ENCODE peak calls at places on chromosomes 3 and 15, in ten cellular contexts. P, Y, G, L, R, I, D, B, J and V are unnamed samples.

GRCh38 chr3:159872374-159873109 is 116.1 kb upstream of the IL12A start:
- ATAC-seq in G (peak; percentile 50), D (no peak), B (peak; percentile 79), P (peak; percentile 46), L (no peak), I (peak; percentile 97), R (no peak), J (peak; percentile 95), Y (no peak), V (peak; percentile 86)

GRCh38 chr3:187188931-187189330 is 8.4 kb upstream of the RTP1 start:
- ATAC-seq in J (no peak), Y (no peak), D (peak; percentile 24), B (no peak), R (no peak), G (no peak), L (no peak), I (no peak), P (no peak), V (no peak)

GRCh38 chr3:138314751-138315150 is 14.9 kb downstream of the NME9 start:
- ATAC-seq in G (no peak), I (peak; percentile 66), R (no peak), P (no peak), D (no peak), Y (no peak), L (no peak), B (no peak), J (no peak), V (no peak)

GRCh38 chr3:71310595-71311319 is 272.8 kb downstream of the FOXP1 start:
- ATAC-seq in J (peak; percentile 26), P (peak; percentile 85), D (peak; percentile 48), L (peak; percentile 94), Y (no peak), I (no peak), G (peak; percentile 84), B (peak; percentile 4), R (no peak), V (no peak)

GRCh38 chr15:81294501-81294850 is 29.5 kb downstream of the STARD5 start:
- ATAC-seq in I (no peak), L (no peak), G (no peak), Y (no peak), B (no peak), P (no peak), R (no peak), D (peak; percentile 53), J (no peak), V (no peak)

GRCh38 chr15:60479711-60480110 is 769 bp upstream of the ICE2 start:
- ATAC-seq in P (no peak), G (no peak), L (no peak), D (peak; percentile 14), B (peak; percentile 5), Y (no peak), R (no peak), J (no peak), I (no peak), V (no peak)

GRCh38 chr3:133675631-133676335 is 14.0 kb upstream of the TOPBP1 start:
- ATAC-seq in J (no peak), Y (no peak), R (no peak), L (no peak), G (no peak), P (no peak), B (no peak), D (no peak), I (no peak), V (no peak)

GRCh38 chr3:9581742-9582141 is 28.1 kb upstream of the LHFPL4 start:
- ATAC-seq in D (no peak), J (no peak), I (no peak), G (no peak), Y (no peak), R (no peak), B (no peak), P (no peak), L (no peak), V (no peak)

GRCh38 chr3:40624189-40624754 is 99.5 kb downstream of the ZNF621 start:
- ATAC-seq in I (no peak), P (no peak), L (no peak), R (no peak), D (no peak), B (no peak), Y (no peak), G (no peak), J (no peak), V (no peak)

GRCh38 chr15:82554351-82554750 is 14.1 kb upstream of the RPS17 start:
- ATAC-seq in B (no peak), D (no peak), R (no peak), L (no peak), I (no peak), G (no peak), Y (no peak), J (peak; percentile 13), P (no peak), V (peak; percentile 72)

GRCh38 chr3:12986986-12987385 is 86.2 kb downstream of the IQSEC1 start:
- ATAC-seq in D (no peak), Y (no peak), G (peak; percentile 47), I (no peak), P (peak; percentile 38), R (no peak), L (peak; percentile 9), B (no peak), J (no peak), V (peak; percentile 53)

GRCh38 chr3:141286856-141287255 is 55.2 kb downstream of the PXYLP1 start:
- ATAC-seq in J (no peak), B (no peak), L (no peak), I (no peak), Y (no peak), G (no peak), R (no peak), D (no peak), P (no peak), V (no peak)

GRCh38 chr3:153285982-153286381 is 124.0 kb downstream of the RAP2B start:
- ATAC-seq in D (peak; percentile 11), I (peak; percentile 75), J (no peak), G (no peak), Y (no peak), P (no peak), R (no peak), B (peak; percentile 27), L (no peak), V (peak; percentile 76)

GRCh38 chr3:5195605-5196004 is 8.1 kb downstream of the EDEM1 start:
- ATAC-seq in P (peak; percentile 50), D (peak; percentile 27), L (no peak), G (peak; percentile 48), R (no peak), I (peak; percentile 6), J (peak; percentile 3), Y (no peak), B (peak; percentile 44), V (peak; percentile 4)

GRCh38 chr15:96362759-96363678 is 32.5 kb downstream of the NR2F2 start:
- ATAC-seq in Y (no peak), P (no peak), J (no peak), G (no peak), L (no peak), I (no peak), D (no peak), R (no peak), B (no peak), V (no peak)

GRCh38 chr3:141763088-141763750 is at the start of gene GRK7:
- ATAC-seq in R (no peak), P (no peak), I (no peak), J (no peak), Y (no peak), B (no peak), D (no peak), G (no peak), L (no peak), V (peak; percentile 18)

GRCh38 chr15:94298359-94298758 is 67.0 kb downstream of the MCTP2 start:
- ATAC-seq in I (peak; percentile 13), P (no peak), Y (no peak), D (no peak), G (no peak), R (no peak), L (no peak), B (peak; percentile 12), J (no peak), V (no peak)

GRCh38 chr15:70186152-70186551 is 88.4 kb upstream of the TLE3 start:
- ATAC-seq in G (no peak), I (no peak), B (no peak), R (no peak), L (no peak), D (no peak), Y (no peak), P (no peak), J (no peak), V (no peak)

GRCh38 chr3:61848885-61849284 is 287.5 kb downstream of the PTPRG start:
- ATAC-seq in D (peak; percentile 32), L (peak; percentile 70), R (no peak), B (peak; percentile 63), G (peak; percentile 75), I (peak; percentile 23), J (no peak), Y (no peak), P (peak; percentile 64), V (peak; percentile 28)

GRCh38 chr3:119294889-119295769 is 946 bp downstream of the ARHGAP31 start:
- ATAC-seq in B (peak; percentile 22), Y (peak; percentile 48), J (peak; percentile 29), D (peak; percentile 54), R (peak; percentile 41), L (peak; percentile 32), I (peak; percentile 33), G (peak; percentile 45), P (peak; percentile 52), V (peak; percentile 47)

GRCh38 chr15:61915640-61916039 is 144.6 kb downstream of the VPS13C start:
- ATAC-seq in L (no peak), B (no peak), R (no peak), Y (no peak), G (no peak), I (no peak), J (no peak), D (no peak), P (no peak), V (no peak)